ENCODE peak calls at places on chromosomes 12 and 14, in nine cellular contexts. Y is ureter; E is cerebellar nuclear complex; H is NB4; U is activated T-helper 9 cell treated with anti-CD3 and anti-CD28 coated beads, Interleukin-2, amount 50 U/mL, for 16 hours; C is T-helper 9 cell; B is Caki2; I is epithelial cell of esophagus; S is MV-4-11. X is an unnamed sample.
A peak's percentile ranks its signal among the peaks of the same experiment; 100 is the strongest.

GRCh38 chr14:42428996-42429395 is 822.3 kb downstream of the LRFN5 start:
- DNase-seq in Y (no peak), E (no peak), H (no peak), U (no peak), C (no peak), B (peak; percentile 27), I (peak; percentile 79), S (no peak), X (no peak)

GRCh38 chr12:100279159-100279558 is 12.2 kb downstream of the SCYL2 start:
- DNase-seq in Y (no peak), E (no peak), H (no peak), U (no peak), C (no peak), B (no peak), I (no peak), S (no peak), X (no peak)

GRCh38 chr14:74949211-74949610 is 6.2 kb downstream of the PGF start:
- DNase-seq in Y (no peak), E (no peak), H (no peak), U (no peak), C (no peak), B (no peak), I (no peak), S (no peak), X (no peak)

GRCh38 chr14:28765169-28765906 is 1.2 kb upstream of the FOXG1 start:
- DNase-seq in Y (no peak), E (no peak), H (no peak), U (no peak), C (no peak), B (no peak), I (no peak), S (no peak), X (peak; percentile 31)

GRCh38 chr12:69151254-69151751 is 88.1 kb upstream of the CPSF6 start:
- DNase-seq in Y (no peak), E (no peak), H (no peak), U (no peak), C (no peak), B (no peak), I (no peak), S (no peak), X (no peak)

GRCh38 chr14:70821916-70822705 is 12.8 kb upstream of the MAP3K9 start:
- DNase-seq in Y (peak; percentile 56), E (peak; percentile 9), H (peak; percentile 79), U (peak; percentile 62), C (peak; percentile 43), B (peak; percentile 35), I (peak; percentile 54), S (peak; percentile 11), X (peak; percentile 47)

GRCh38 chr14:95609398-95609990 is 74.6 kb downstream of the GLRX5 start:
- DNase-seq in Y (no peak), E (no peak), H (peak; percentile 50), U (no peak), C (no peak), B (no peak), I (peak; percentile 3), S (no peak), X (peak; percentile 57)

GRCh38 chr14:61927015-61927414 is 164.8 kb downstream of the SNAPC1 start:
- DNase-seq in Y (no peak), E (no peak), H (no peak), U (no peak), C (no peak), B (no peak), I (peak; percentile 83), S (no peak), X (no peak)

GRCh38 chr12:117012189-117012805 is 86.9 kb downstream of the TESC start:
- DNase-seq in Y (no peak), E (no peak), H (peak; percentile 45), U (no peak), C (no peak), B (no peak), I (peak; percentile 57), S (peak; percentile 26), X (no peak)

GRCh38 chr14:24310666-24311604 is at the start of gene LTB4R:
- DNase-seq in Y (peak; percentile 79), E (no peak), H (peak; percentile 76), U (peak; percentile 51), C (peak; percentile 54), B (peak; percentile 36), I (peak; percentile 70), S (peak; percentile 74), X (no peak)

GRCh38 chr12:93387780-93388179 is 10.1 kb downstream of the NUDT4 start:
- DNase-seq in Y (no peak), E (no peak), H (no peak), U (peak; percentile 17), C (no peak), B (no peak), I (peak; percentile 63), S (no peak), X (no peak)

GRCh38 chr14:78975734-78976133 is 805.6 kb downstream of the NRXN3 start:
- DNase-seq in Y (no peak), E (no peak), H (no peak), U (no peak), C (no peak), B (no peak), I (no peak), S (no peak), X (no peak)

GRCh38 chr14:105193916-105194782 is 13.0 kb upstream of the NUDT14 start:
- DNase-seq in Y (no peak), E (no peak), H (peak; percentile 53), U (no peak), C (peak; percentile 29), B (no peak), I (peak; percentile 16), S (no peak), X (peak; percentile 76)

GRCh38 chr12:113359939-113360748 is 1.8 kb downstream of the PLBD2 start:
- DNase-seq in Y (no peak), E (no peak), H (peak; percentile 28), U (no peak), C (no peak), B (no peak), I (no peak), S (peak; percentile 66), X (no peak)

GRCh38 chr14:94650444-94650775 is 38.2 kb downstream of the SERPINA3 start:
- DNase-seq in Y (no peak), E (no peak), H (no peak), U (no peak), C (no peak), B (no peak), I (no peak), S (no peak), X (no peak)

GRCh38 chr12:47282206-47282605 is 202.4 kb upstream of the AMIGO2 start:
- DNase-seq in Y (no peak), E (no peak), H (no peak), U (no peak), C (no peak), B (no peak), I (no peak), S (no peak), X (no peak)

GRCh38 chr14:60183724-60184596 is 18.8 kb upstream of the DHRS7 start:
- DNase-seq in Y (no peak), E (peak; percentile 42), H (peak; percentile 75), U (no peak), C (no peak), B (peak; percentile 33), I (peak; percentile 78), S (peak; percentile 62), X (peak; percentile 60)

GRCh38 chr12:25859976-25860375 is 98.5 kb upstream of the RASSF8 start:
- DNase-seq in Y (no peak), E (no peak), H (no peak), U (no peak), C (no peak), B (no peak), I (peak; percentile 7), S (no peak), X (peak; percentile 28)

GRCh38 chr14:92581966-92582566 is 68.5 kb downstream of the RIN3 start:
- DNase-seq in Y (no peak), E (no peak), H (no peak), U (no peak), C (no peak), B (no peak), I (no peak), S (no peak), X (no peak)

GRCh38 chr12:48925218-48925871 is at the start of gene FKBP11:
- DNase-seq in Y (peak; percentile 76), E (no peak), H (no peak), U (peak; percentile 72), C (peak; percentile 66), B (peak; percentile 48), I (peak; percentile 38), S (no peak), X (peak; percentile 68)

GRCh38 chr14:77457115-77457521 is 283 bp downstream of the VIPAS39 start:
- DNase-seq in Y (no peak), E (no peak), H (no peak), U (no peak), C (peak; percentile 5), B (no peak), I (peak; percentile 44), S (no peak), X (peak; percentile 55)

GRCh38 chr12:123966596-123966995 is 6.0 kb downstream of the CCDC92 start:
- DNase-seq in Y (no peak), E (no peak), H (no peak), U (no peak), C (no peak), B (peak; percentile 6), I (no peak), S (no peak), X (no peak)

GRCh38 chr12:93081810-93082165 is 152.7 kb upstream of the EEA1 start:
- DNase-seq in Y (no peak), E (no peak), H (no peak), U (no peak), C (no peak), B (no peak), I (no peak), S (no peak), X (no peak)

GRCh38 chr14:74392616-74393570 is 33.1 kb downstream of the SYNDIG1L start:
- DNase-seq in Y (no peak), E (no peak), H (no peak), U (no peak), C (no peak), B (no peak), I (no peak), S (no peak), X (no peak)

GRCh38 chr12:52573306-52573705 is 337 bp downstream of the KRT74 start:
- DNase-seq in Y (no peak), E (no peak), H (no peak), U (no peak), C (no peak), B (no peak), I (no peak), S (no peak), X (no peak)

GRCh38 chr14:96670391-96670790 is 126.8 kb upstream of the VRK1 start:
- DNase-seq in Y (no peak), E (no peak), H (no peak), U (no peak), C (no peak), B (no peak), I (no peak), S (no peak), X (no peak)

GRCh38 chr14:64260418-64260817 is 33.8 kb downstream of the ESR2 start:
- DNase-seq in Y (no peak), E (no peak), H (no peak), U (no peak), C (no peak), B (no peak), I (no peak), S (no peak), X (no peak)

GRCh38 chr12:1820191-1820599 is at the start of gene LRTM2:
- DNase-seq in Y (no peak), E (no peak), H (peak; percentile 34), U (no peak), C (no peak), B (no peak), I (no peak), S (peak; percentile 26), X (no peak)

GRCh38 chr12:68963456-68963859 is 30.5 kb upstream of the CPM start:
- DNase-seq in Y (no peak), E (no peak), H (peak; percentile 78), U (no peak), C (no peak), B (no peak), I (no peak), S (peak; percentile 90), X (no peak)

GRCh38 chr12:106113042-106113441 is 25.7 kb downstream of the NUAK1 start:
- DNase-seq in Y (no peak), E (no peak), H (peak; percentile 85), U (no peak), C (no peak), B (peak; percentile 32), I (peak; percentile 78), S (peak; percentile 90), X (peak; percentile 77)

GRCh38 chr14:35855886-35856481 is 29.8 kb downstream of the BRMS1L start:
- DNase-seq in Y (no peak), E (no peak), H (no peak), U (no peak), C (no peak), B (no peak), I (no peak), S (peak; percentile 34), X (no peak)